ENCODE peak calls at places on chromosomes 2 and 18, in ten cellular contexts. One of them, this sample, is unnamed.

GRCh38 chr2:62461707-62462106 is 44.3 kb downstream of the TMEM17 start:
- DNase-seq in ovary: no peak
- DNase-seq in lower lobe of right lung: no peak
- DNase-seq in transverse colon: no peak
- DNase-seq in stomach: no peak
- DNase-seq in colonic mucosa: no peak
- DNase-seq in IMR-90: peak; percentile 70
- DNase-seq in brain microvascular endothelial cell: no peak
- DNase-seq in endodermal cell: no peak
- DNase-seq in cardiac muscle cell: no peak
- DNase-seq in this sample: peak; percentile 94

GRCh38 chr2:240304746-240305161 is 130.7 kb upstream of the GPC1 start:
- DNase-seq in cardiac muscle cell: no peak
- DNase-seq in endodermal cell: no peak
- DNase-seq in stomach: no peak
- DNase-seq in ovary: no peak
- DNase-seq in brain microvascular endothelial cell: no peak
- DNase-seq in colonic mucosa: no peak
- DNase-seq in IMR-90: no peak
- DNase-seq in transverse colon: no peak
- DNase-seq in lower lobe of right lung: no peak
- DNase-seq in this sample: peak; percentile 51

GRCh38 chr2:104733544-104733943 is 120.4 kb upstream of the POU3F3 start:
- DNase-seq in brain microvascular endothelial cell: no peak
- DNase-seq in lower lobe of right lung: no peak
- DNase-seq in colonic mucosa: peak; percentile 27
- DNase-seq in ovary: no peak
- DNase-seq in stomach: no peak
- DNase-seq in IMR-90: no peak
- DNase-seq in cardiac muscle cell: no peak
- DNase-seq in transverse colon: peak; percentile 10
- DNase-seq in endodermal cell: peak; percentile 93
- DNase-seq in this sample: no peak

GRCh38 chr2:33375054-33375453 is 101.4 kb upstream of the RASGRP3 start:
- DNase-seq in brain microvascular endothelial cell: peak; percentile 33
- DNase-seq in ovary: no peak
- DNase-seq in transverse colon: no peak
- DNase-seq in lower lobe of right lung: no peak
- DNase-seq in cardiac muscle cell: peak; percentile 49
- DNase-seq in colonic mucosa: no peak
- DNase-seq in IMR-90: peak; percentile 27
- DNase-seq in stomach: no peak
- DNase-seq in endodermal cell: no peak
- DNase-seq in this sample: peak; percentile 25

GRCh38 chr2:209511637-209512036 is 87.8 kb downstream of the MAP2 start:
- DNase-seq in lower lobe of right lung: no peak
- DNase-seq in ovary: no peak
- DNase-seq in cardiac muscle cell: no peak
- DNase-seq in brain microvascular endothelial cell: no peak
- DNase-seq in colonic mucosa: no peak
- DNase-seq in transverse colon: no peak
- DNase-seq in IMR-90: no peak
- DNase-seq in endodermal cell: no peak
- DNase-seq in stomach: no peak
- DNase-seq in this sample: no peak

GRCh38 chr18:9613550-9614400 is 584 bp downstream of the PPP4R1 start:
- DNase-seq in transverse colon: peak; percentile 70
- DNase-seq in ovary: peak; percentile 58
- DNase-seq in brain microvascular endothelial cell: no peak
- DNase-seq in IMR-90: peak; percentile 27
- DNase-seq in cardiac muscle cell: peak; percentile 63
- DNase-seq in colonic mucosa: peak; percentile 69
- DNase-seq in lower lobe of right lung: peak; percentile 82
- DNase-seq in endodermal cell: peak; percentile 83
- DNase-seq in stomach: peak; percentile 57
- DNase-seq in this sample: peak; percentile 92

GRCh38 chr18:27656167-27656778 is 471.2 kb upstream of the CHST9 start:
- DNase-seq in cardiac muscle cell: no peak
- DNase-seq in lower lobe of right lung: no peak
- DNase-seq in stomach: no peak
- DNase-seq in transverse colon: no peak
- DNase-seq in ovary: no peak
- DNase-seq in brain microvascular endothelial cell: peak; percentile 29
- DNase-seq in IMR-90: no peak
- DNase-seq in colonic mucosa: no peak
- DNase-seq in endodermal cell: no peak
- DNase-seq in this sample: no peak

GRCh38 chr2:205731521-205731965 is 49.2 kb downstream of the NRP2 start:
- DNase-seq in stomach: no peak
- DNase-seq in IMR-90: peak; percentile 98
- DNase-seq in endodermal cell: no peak
- DNase-seq in cardiac muscle cell: peak; percentile 98
- DNase-seq in ovary: no peak
- DNase-seq in transverse colon: no peak
- DNase-seq in brain microvascular endothelial cell: peak; percentile 95
- DNase-seq in colonic mucosa: no peak
- DNase-seq in lower lobe of right lung: no peak
- DNase-seq in this sample: peak; percentile 92

GRCh38 chr2:108912629-108912902 is 76.5 kb downstream of the EDAR start:
- DNase-seq in colonic mucosa: no peak
- DNase-seq in ovary: no peak
- DNase-seq in IMR-90: no peak
- DNase-seq in cardiac muscle cell: no peak
- DNase-seq in endodermal cell: peak; percentile 10
- DNase-seq in stomach: no peak
- DNase-seq in lower lobe of right lung: no peak
- DNase-seq in transverse colon: no peak
- DNase-seq in brain microvascular endothelial cell: no peak
- DNase-seq in this sample: no peak

GRCh38 chr2:99216096-99216495 is 35.1 kb downstream of the MRPL30 start:
- DNase-seq in cardiac muscle cell: no peak
- DNase-seq in IMR-90: no peak
- DNase-seq in stomach: no peak
- DNase-seq in transverse colon: no peak
- DNase-seq in colonic mucosa: no peak
- DNase-seq in brain microvascular endothelial cell: no peak
- DNase-seq in lower lobe of right lung: no peak
- DNase-seq in endodermal cell: no peak
- DNase-seq in ovary: no peak
- DNase-seq in this sample: no peak

GRCh38 chr2:27735263-27735904 is 36.1 kb upstream of the MRPL33 start:
- DNase-seq in transverse colon: peak; percentile 78
- DNase-seq in stomach: peak; percentile 79
- DNase-seq in lower lobe of right lung: peak; percentile 88
- DNase-seq in colonic mucosa: peak; percentile 81
- DNase-seq in cardiac muscle cell: peak; percentile 90
- DNase-seq in ovary: peak; percentile 78
- DNase-seq in IMR-90: peak; percentile 54
- DNase-seq in endodermal cell: peak; percentile 91
- DNase-seq in brain microvascular endothelial cell: peak; percentile 18
- DNase-seq in this sample: peak; percentile 95

GRCh38 chr2:202762546-202762945 is 109.0 kb downstream of the ICA1L start:
- DNase-seq in colonic mucosa: no peak
- DNase-seq in IMR-90: no peak
- DNase-seq in stomach: no peak
- DNase-seq in brain microvascular endothelial cell: no peak
- DNase-seq in cardiac muscle cell: no peak
- DNase-seq in ovary: no peak
- DNase-seq in transverse colon: no peak
- DNase-seq in lower lobe of right lung: no peak
- DNase-seq in endodermal cell: no peak
- DNase-seq in this sample: no peak

GRCh38 chr18:58098706-58099105 is 54.7 kb downstream of the NEDD4L start:
- DNase-seq in brain microvascular endothelial cell: no peak
- DNase-seq in ovary: no peak
- DNase-seq in cardiac muscle cell: no peak
- DNase-seq in colonic mucosa: no peak
- DNase-seq in lower lobe of right lung: no peak
- DNase-seq in IMR-90: no peak
- DNase-seq in transverse colon: no peak
- DNase-seq in stomach: no peak
- DNase-seq in endodermal cell: no peak
- DNase-seq in this sample: no peak

GRCh38 chr2:12050381-12050780 is 303.9 kb downstream of the LPIN1 start:
- DNase-seq in endodermal cell: no peak
- DNase-seq in cardiac muscle cell: peak; percentile 29
- DNase-seq in brain microvascular endothelial cell: peak; percentile 81
- DNase-seq in stomach: no peak
- DNase-seq in lower lobe of right lung: no peak
- DNase-seq in IMR-90: peak; percentile 94
- DNase-seq in transverse colon: no peak
- DNase-seq in colonic mucosa: no peak
- DNase-seq in ovary: no peak
- DNase-seq in this sample: no peak

GRCh38 chr2:19649785-19650380 is 251.9 kb downstream of the TTC32 start:
- DNase-seq in brain microvascular endothelial cell: peak; percentile 99
- DNase-seq in ovary: no peak
- DNase-seq in colonic mucosa: no peak
- DNase-seq in stomach: no peak
- DNase-seq in IMR-90: peak; percentile 100
- DNase-seq in transverse colon: no peak
- DNase-seq in lower lobe of right lung: no peak
- DNase-seq in endodermal cell: no peak
- DNase-seq in cardiac muscle cell: peak; percentile 100
- DNase-seq in this sample: peak; percentile 93

GRCh38 chr2:40255118-40255517 is 196.8 kb downstream of the SLC8A1 start:
- DNase-seq in IMR-90: no peak
- DNase-seq in stomach: no peak
- DNase-seq in endodermal cell: no peak
- DNase-seq in brain microvascular endothelial cell: no peak
- DNase-seq in cardiac muscle cell: no peak
- DNase-seq in transverse colon: no peak
- DNase-seq in ovary: no peak
- DNase-seq in colonic mucosa: no peak
- DNase-seq in lower lobe of right lung: no peak
- DNase-seq in this sample: peak; percentile 30

GRCh38 chr2:105568323-105568610 is 169.4 kb upstream of the FHL2 start:
- DNase-seq in IMR-90: no peak
- DNase-seq in transverse colon: no peak
- DNase-seq in colonic mucosa: no peak
- DNase-seq in brain microvascular endothelial cell: no peak
- DNase-seq in cardiac muscle cell: no peak
- DNase-seq in stomach: no peak
- DNase-seq in endodermal cell: no peak
- DNase-seq in lower lobe of right lung: no peak
- DNase-seq in ovary: no peak
- DNase-seq in this sample: no peak

GRCh38 chr2:19299522-19299921 is 58.9 kb downstream of the OSR1 start:
- DNase-seq in endodermal cell: no peak
- DNase-seq in transverse colon: no peak
- DNase-seq in colonic mucosa: no peak
- DNase-seq in brain microvascular endothelial cell: no peak
- DNase-seq in lower lobe of right lung: no peak
- DNase-seq in ovary: no peak
- DNase-seq in cardiac muscle cell: no peak
- DNase-seq in IMR-90: peak; percentile 31
- DNase-seq in stomach: no peak
- DNase-seq in this sample: no peak

GRCh38 chr2:44747794-44748193 is 193.7 kb upstream of the SIX3 start:
- DNase-seq in endodermal cell: no peak
- DNase-seq in ovary: no peak
- DNase-seq in stomach: no peak
- DNase-seq in transverse colon: no peak
- DNase-seq in brain microvascular endothelial cell: no peak
- DNase-seq in colonic mucosa: no peak
- DNase-seq in cardiac muscle cell: no peak
- DNase-seq in lower lobe of right lung: no peak
- DNase-seq in IMR-90: no peak
- DNase-seq in this sample: no peak
- H3K27ac ChIP-seq in endodermal cell: no peak overlapping the region
- H3K27ac ChIP-seq in ovary: no peak overlapping the region
- H3K27ac ChIP-seq in stomach: no peak overlapping the region
- H3K27ac ChIP-seq in transverse colon: no peak overlapping the region
- H3K27ac ChIP-seq in brain microvascular endothelial cell: no peak overlapping the region
- H3K27ac ChIP-seq in colonic mucosa: no peak overlapping the region
- H3K27ac ChIP-seq in cardiac muscle cell: no peak overlapping the region
- H3K27ac ChIP-seq in lower lobe of right lung: no peak overlapping the region
- H3K27ac ChIP-seq in IMR-90: no peak overlapping the region
- H3K27ac ChIP-seq in this sample: no peak overlapping the region

GRCh38 chr2:69305712-69306611 is 81.1 kb downstream of the GFPT1 start:
- DNase-seq in lower lobe of right lung: peak; percentile 51
- DNase-seq in transverse colon: no peak
- DNase-seq in IMR-90: no peak
- DNase-seq in cardiac muscle cell: peak; percentile 57
- DNase-seq in ovary: no peak
- DNase-seq in endodermal cell: peak; percentile 77
- DNase-seq in brain microvascular endothelial cell: no peak
- DNase-seq in stomach: no peak
- DNase-seq in colonic mucosa: no peak
- DNase-seq in this sample: peak; percentile 84
- H3K4me3 ChIP-seq in lower lobe of right lung: peak overlapping the region; percentile 72
- H3K4me3 ChIP-seq in transverse colon: peak overlapping the region; percentile 66
- H3K4me3 ChIP-seq in IMR-90: peak overlapping the region; percentile 35
- H3K4me3 ChIP-seq in cardiac muscle cell: peak overlapping the region; percentile 40
- H3K4me3 ChIP-seq in ovary: peak overlapping the region; percentile 56
- H3K4me3 ChIP-seq in endodermal cell: peak overlapping the region; percentile 80
- H3K4me3 ChIP-seq in brain microvascular endothelial cell: peak overlapping the region; percentile 64
- H3K4me3 ChIP-seq in stomach: peak overlapping the region; percentile 61
- H3K4me3 ChIP-seq in colonic mucosa: peak overlapping the region; percentile 63
- H3K4me3 ChIP-seq in this sample: peak overlapping the region; percentile 82

GRCh38 chr2:241659150-241659739 is 21.8 kb downstream of the ATG4B start:
- DNase-seq in IMR-90: peak; percentile 73
- DNase-seq in ovary: peak; percentile 72
- DNase-seq in cardiac muscle cell: peak; percentile 85
- DNase-seq in lower lobe of right lung: no peak
- DNase-seq in stomach: peak; percentile 58
- DNase-seq in transverse colon: peak; percentile 47
- DNase-seq in brain microvascular endothelial cell: peak; percentile 78
- DNase-seq in colonic mucosa: peak; percentile 74
- DNase-seq in endodermal cell: peak; percentile 87
- DNase-seq in this sample: peak; percentile 92
- TF ChIP-seq CTCF in IMR-90: peak; percentile 77
- TF ChIP-seq CTCF in ovary: peak; percentile 48
- TF ChIP-seq CTCF in cardiac muscle cell: peak; percentile 73
- TF ChIP-seq CTCF in lower lobe of right lung: peak; percentile 40
- TF ChIP-seq CTCF in stomach: peak; percentile 43
- TF ChIP-seq CTCF in transverse colon: peak; percentile 48
- TF ChIP-seq CTCF in brain microvascular endothelial cell: peak; percentile 86
- TF ChIP-seq CTCF in colonic mucosa: peak; percentile 52
- TF ChIP-seq CTCF in endodermal cell: peak; percentile 72
- TF ChIP-seq CTCF in this sample: peak; percentile 77

DNA sequence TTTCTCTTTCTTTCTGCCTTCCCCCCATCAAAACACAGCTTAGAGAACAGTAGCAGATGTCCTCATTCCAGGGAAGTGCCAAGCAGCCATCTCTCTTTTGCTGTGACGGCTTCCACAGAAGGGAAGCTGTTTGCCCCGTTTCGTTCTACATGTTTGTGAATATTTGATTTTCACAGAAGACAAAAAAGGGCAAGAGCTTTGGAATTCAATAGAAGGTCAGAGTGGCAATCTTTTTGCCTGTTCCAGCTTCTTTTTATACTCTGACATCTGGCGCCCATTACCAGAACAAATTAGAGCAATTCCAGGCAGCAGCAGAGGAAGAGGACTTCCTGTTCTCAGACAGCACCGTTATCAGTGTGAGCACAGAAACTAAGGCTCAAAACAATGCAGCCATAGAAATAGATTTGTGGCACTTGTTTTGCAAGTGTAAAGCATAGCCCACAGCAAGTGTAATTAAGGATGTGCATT is 79.0 kb upstream of the CDH19 start:
- DNase-seq in colonic mucosa: no peak
- DNase-seq in cardiac muscle cell: peak; percentile 59
- DNase-seq in ovary: no peak
- DNase-seq in brain microvascular endothelial cell: peak; percentile 0
- DNase-seq in IMR-90: no peak
- DNase-seq in endodermal cell: no peak
- DNase-seq in transverse colon: no peak
- DNase-seq in stomach: no peak
- DNase-seq in lower lobe of right lung: no peak
- DNase-seq in this sample: no peak
- H3K27ac ChIP-seq in colonic mucosa: no peak overlapping the region
- H3K27ac ChIP-seq in cardiac muscle cell: no peak overlapping the region
- H3K27ac ChIP-seq in ovary: no peak overlapping the region
- H3K27ac ChIP-seq in brain microvascular endothelial cell: no peak overlapping the region
- H3K27ac ChIP-seq in IMR-90: no peak overlapping the region
- H3K27ac ChIP-seq in endodermal cell: peak overlapping the region; percentile 80
- H3K27ac ChIP-seq in transverse colon: no peak overlapping the region
- H3K27ac ChIP-seq in stomach: no peak overlapping the region
- H3K27ac ChIP-seq in lower lobe of right lung: peak overlapping the region; percentile 46
- H3K27ac ChIP-seq in this sample: no peak overlapping the region